ENCODE peak calls at places on chromosomes 1 and 21, in seven cellular contexts. One of them, this sample, is unnamed.
A peak's percentile ranks its signal among the peaks of the same experiment; 100 is the strongest.

GRCh38 chr21:42012763-42013329 is 2.7 kb upstream of the ZBTB21 start:
- DNase-seq in activated naive CD4-positive, alpha-beta T cell treated with anti-CD3 and anti-CD28 coated beads, Interleukin-2, amount 50 U/mL, for 16 hours: no peak
- DNase-seq in fibroblast of the conjunctiva: no peak
- DNase-seq in activated CD4-positive, alpha-beta T cell treated with anti-CD3 and anti-CD28 coated beads for 1 hour: no peak
- DNase-seq in non-pigmented ciliary epithelial cell: no peak
- DNase-seq in NCI-H1105 treated with DMSO at 0.1 percent for 48 hours: no peak
- DNase-seq in psoas muscle: no peak
- DNase-seq in this sample: no peak

GRCh38 chr1:99869723-99870122 is 19.6 kb downstream of the AGL start:
- DNase-seq in activated naive CD4-positive, alpha-beta T cell treated with anti-CD3 and anti-CD28 coated beads, Interleukin-2, amount 50 U/mL, for 16 hours: no peak
- DNase-seq in fibroblast of the conjunctiva: no peak
- DNase-seq in activated CD4-positive, alpha-beta T cell treated with anti-CD3 and anti-CD28 coated beads for 1 hour: no peak
- DNase-seq in non-pigmented ciliary epithelial cell: no peak
- DNase-seq in NCI-H1105 treated with DMSO at 0.1 percent for 48 hours: no peak
- DNase-seq in psoas muscle: no peak
- DNase-seq in this sample: no peak

GRCh38 chr1:172948457-172948856 is 102.3 kb downstream of the TNFSF18 start:
- DNase-seq in activated naive CD4-positive, alpha-beta T cell treated with anti-CD3 and anti-CD28 coated beads, Interleukin-2, amount 50 U/mL, for 16 hours: no peak
- DNase-seq in fibroblast of the conjunctiva: peak; percentile 36
- DNase-seq in activated CD4-positive, alpha-beta T cell treated with anti-CD3 and anti-CD28 coated beads for 1 hour: no peak
- DNase-seq in non-pigmented ciliary epithelial cell: peak; percentile 75
- DNase-seq in NCI-H1105 treated with DMSO at 0.1 percent for 48 hours: no peak
- DNase-seq in psoas muscle: no peak
- DNase-seq in this sample: no peak

GRCh38 chr1:154719586-154720327 is 111.8 kb upstream of the ADAR start:
- DNase-seq in activated naive CD4-positive, alpha-beta T cell treated with anti-CD3 and anti-CD28 coated beads, Interleukin-2, amount 50 U/mL, for 16 hours: no peak
- DNase-seq in fibroblast of the conjunctiva: no peak
- DNase-seq in activated CD4-positive, alpha-beta T cell treated with anti-CD3 and anti-CD28 coated beads for 1 hour: no peak
- DNase-seq in non-pigmented ciliary epithelial cell: no peak
- DNase-seq in NCI-H1105 treated with DMSO at 0.1 percent for 48 hours: no peak
- DNase-seq in psoas muscle: no peak
- DNase-seq in this sample: no peak

GRCh38 chr1:224160171-224160682 is 22.8 kb upstream of the DEGS1 start:
- DNase-seq in activated naive CD4-positive, alpha-beta T cell treated with anti-CD3 and anti-CD28 coated beads, Interleukin-2, amount 50 U/mL, for 16 hours: no peak
- DNase-seq in fibroblast of the conjunctiva: no peak
- DNase-seq in activated CD4-positive, alpha-beta T cell treated with anti-CD3 and anti-CD28 coated beads for 1 hour: no peak
- DNase-seq in non-pigmented ciliary epithelial cell: no peak
- DNase-seq in NCI-H1105 treated with DMSO at 0.1 percent for 48 hours: no peak
- DNase-seq in psoas muscle: no peak
- DNase-seq in this sample: no peak

GRCh38 chr1:24027838-24028468 is 47.8 kb upstream of the SRSF10 start:
- DNase-seq in activated naive CD4-positive, alpha-beta T cell treated with anti-CD3 and anti-CD28 coated beads, Interleukin-2, amount 50 U/mL, for 16 hours: no peak
- DNase-seq in fibroblast of the conjunctiva: peak; percentile 50
- DNase-seq in activated CD4-positive, alpha-beta T cell treated with anti-CD3 and anti-CD28 coated beads for 1 hour: no peak
- DNase-seq in non-pigmented ciliary epithelial cell: no peak
- DNase-seq in NCI-H1105 treated with DMSO at 0.1 percent for 48 hours: no peak
- DNase-seq in psoas muscle: no peak
- DNase-seq in this sample: no peak

GRCh38 chr1:39567302-39567701 is 9.3 kb downstream of the PABPC4 start:
- DNase-seq in activated naive CD4-positive, alpha-beta T cell treated with anti-CD3 and anti-CD28 coated beads, Interleukin-2, amount 50 U/mL, for 16 hours: no peak
- DNase-seq in fibroblast of the conjunctiva: no peak
- DNase-seq in activated CD4-positive, alpha-beta T cell treated with anti-CD3 and anti-CD28 coated beads for 1 hour: no peak
- DNase-seq in non-pigmented ciliary epithelial cell: no peak
- DNase-seq in NCI-H1105 treated with DMSO at 0.1 percent for 48 hours: no peak
- DNase-seq in psoas muscle: no peak
- DNase-seq in this sample: no peak

GRCh38 chr21:38140192-38140905 is 116.4 kb upstream of the KCNJ15 start:
- DNase-seq in activated naive CD4-positive, alpha-beta T cell treated with anti-CD3 and anti-CD28 coated beads, Interleukin-2, amount 50 U/mL, for 16 hours: no peak
- DNase-seq in fibroblast of the conjunctiva: peak; percentile 29
- DNase-seq in activated CD4-positive, alpha-beta T cell treated with anti-CD3 and anti-CD28 coated beads for 1 hour: no peak
- DNase-seq in non-pigmented ciliary epithelial cell: no peak
- DNase-seq in NCI-H1105 treated with DMSO at 0.1 percent for 48 hours: peak; percentile 99
- DNase-seq in psoas muscle: peak; percentile 61
- DNase-seq in this sample: peak; percentile 65